ENCODE peak calls at places on chromosome 15, in ten cellular contexts. W is stimulated activated CD8-positive, alpha-beta memory T cell treated with anti-CD3 and anti-CD28 coated beads, Interleukin-12 subunit alpha, Interleukin-12 subunit beta, amount 100 ng/mL, for 1 hour; O is posterior cingulate gyrus; X is ascending aorta; S is activated T-cell treated with anti-CD3 and anti-CD28 coated beads, Interleukin-2, amount 50 U/mL, for 72 hours; B is effector CD4-positive, alpha-beta T cell; H is NCI-H446 treated with DMSO at 0.1 percent for 48 hours; R is NCI-H1694; U is fibroblast of lung; V is natural killer cell. I is an unnamed sample.

GRCh38 chr15:40769310-40770146 is at the start of gene C15orf62:
- DNase-seq in W (peak; percentile 44), O (no peak), X (peak; percentile 65), S (peak; percentile 64), B (peak; percentile 42), H (peak; percentile 72), R (no peak), U (peak; percentile 71), V (peak; percentile 57), I (peak; percentile 88)

GRCh38 chr15:78763796-78764241 is 47.4 kb downstream of the ADAMTS7 start:
- DNase-seq in W (no peak), O (no peak), X (peak; percentile 58), S (no peak), B (no peak), H (no peak), R (no peak), U (no peak), V (no peak), I (no peak)

GRCh38 chr15:82081904-82082810 is 36.3 kb upstream of the MEX3B start:
- DNase-seq in W (no peak), O (no peak), X (no peak), S (no peak), B (no peak), H (no peak), R (no peak), U (peak; percentile 98), V (no peak), I (peak; percentile 67)

GRCh38 chr15:27057904-27058645 is 87.1 kb downstream of the GABRG3 start:
- DNase-seq in W (no peak), O (peak; percentile 36), X (no peak), S (no peak), B (no peak), H (no peak), R (no peak), U (peak; percentile 79), V (no peak), I (no peak)

GRCh38 chr15:100229181-100230163 is 112.3 kb downstream of the ADAMTS17 start:
- DNase-seq in W (peak; percentile 6), O (no peak), X (no peak), S (peak; percentile 10), B (no peak), H (no peak), R (no peak), U (no peak), V (no peak), I (no peak)

GRCh38 chr15:43509002-43509922 is 8.1 kb upstream of the MAP1A start:
- DNase-seq in W (no peak), O (no peak), X (no peak), S (no peak), B (no peak), H (no peak), R (no peak), U (peak; percentile 24), V (no peak), I (no peak)

GRCh38 chr15:39434751-39435238 is 146.1 kb upstream of the THBS1 start:
- DNase-seq in W (no peak), O (no peak), X (no peak), S (no peak), B (no peak), H (no peak), R (no peak), U (no peak), V (no peak), I (no peak)

GRCh38 chr15:59169337-59169736 is 37.3 kb upstream of the LDHAL6B start:
- DNase-seq in W (no peak), O (no peak), X (peak; percentile 74), S (no peak), B (no peak), H (no peak), R (no peak), U (peak; percentile 95), V (no peak), I (no peak)

GRCh38 chr15:48400086-48400485 is 68.9 kb downstream of the DUT start:
- DNase-seq in W (no peak), O (no peak), X (no peak), S (no peak), B (no peak), H (no peak), R (no peak), U (peak; percentile 69), V (no peak), I (no peak)

GRCh38 chr15:56236197-56236596 is 7.5 kb downstream of the RFX7 start:
- DNase-seq in W (no peak), O (no peak), X (no peak), S (no peak), B (no peak), H (no peak), R (no peak), U (no peak), V (no peak), I (no peak)

GRCh38 chr15:74320358-74321247 is 46.8 kb downstream of the CYP11A1 start:
- DNase-seq in W (no peak), O (peak; percentile 67), X (peak; percentile 69), S (peak; percentile 41), B (peak; percentile 8), H (peak; percentile 5), R (peak; percentile 69), U (no peak), V (no peak), I (no peak)

GRCh38 chr15:38698215-38698614 is 133.6 kb upstream of the RASGRP1 start:
- DNase-seq in W (no peak), O (no peak), X (no peak), S (no peak), B (no peak), H (no peak), R (no peak), U (no peak), V (no peak), I (no peak)

GRCh38 chr15:64574220-64574994 is 114.0 kb downstream of the ZNF609 start:
- DNase-seq in W (no peak), O (no peak), X (no peak), S (no peak), B (no peak), H (no peak), R (no peak), U (peak; percentile 47), V (no peak), I (no peak)

GRCh38 chr15:79122391-79122790 is 31.8 kb upstream of the RASGRF1 start:
- DNase-seq in W (no peak), O (no peak), X (no peak), S (no peak), B (no peak), H (no peak), R (no peak), U (no peak), V (no peak), I (no peak)

GRCh38 chr15:32730677-32731654 is 13.2 kb downstream of the GREM1 start:
- DNase-seq in W (no peak), O (no peak), X (no peak), S (peak; percentile 42), B (no peak), H (no peak), R (no peak), U (peak; percentile 65), V (no peak), I (no peak)

GRCh38 chr15:33654859-33655258 is 313.4 kb upstream of the CHRM5 start:
- DNase-seq in W (no peak), O (no peak), X (no peak), S (no peak), B (no peak), H (no peak), R (no peak), U (no peak), V (no peak), I (peak; percentile 12)

GRCh38 chr15:80201256-80202015 is 48.6 kb downstream of the FAH start:
- DNase-seq in W (no peak), O (no peak), X (no peak), S (no peak), B (no peak), H (no peak), R (no peak), U (no peak), V (no peak), I (no peak)

GRCh38 chr15:65071381-65071811 is 3.6 kb upstream of the RASL12 start:
- DNase-seq in W (no peak), O (no peak), X (peak; percentile 89), S (no peak), B (no peak), H (no peak), R (no peak), U (no peak), V (no peak), I (no peak)

GRCh38 chr15:69855601-69856000 is 242.1 kb downstream of the TLE3 start:
- DNase-seq in W (no peak), O (no peak), X (no peak), S (no peak), B (no peak), H (no peak), R (no peak), U (no peak), V (no peak), I (no peak)

GRCh38 chr15:66749841-66750575 is 48.0 kb downstream of the SMAD6 start:
- DNase-seq in W (no peak), O (no peak), X (no peak), S (no peak), B (no peak), H (no peak), R (no peak), U (peak; percentile 37), V (no peak), I (no peak)

GRCh38 chr15:32671339-32672325 is 30.1 kb downstream of the SCG5 start:
- DNase-seq in W (no peak), O (peak; percentile 26), X (no peak), S (no peak), B (no peak), H (no peak), R (no peak), U (peak; percentile 59), V (no peak), I (no peak)

I was measured in H54.